ENCODE peak calls at places on chromosomes 13 and 19, in nine cellular contexts. L, E, J, K, Y, R, P, M and O are unnamed samples.

GRCh38 chr19:14542721-14543328 is 13.4 kb downstream of the TECR start:
- DNase-seq in L (no peak), E (peak; percentile 64), J (no peak), K (no peak), Y (no peak), R (peak; percentile 66), P (no peak), M (no peak), O (no peak)

GRCh38 chr13:67184247-67184646 is 45.9 kb downstream of the PCDH9 start:
- DNase-seq in L (no peak), E (no peak), J (no peak), K (no peak), Y (no peak), R (no peak), P (no peak), M (no peak), O (peak; percentile 0)

GRCh38 chr13:28486144-28486543 is 8.8 kb downstream of the FLT1 start:
- DNase-seq in L (no peak), E (no peak), J (no peak), K (no peak), Y (no peak), R (no peak), P (no peak), M (no peak), O (no peak)

GRCh38 chr13:20428666-20429644 is 96.7 kb downstream of the CRYL1 start:
- DNase-seq in L (peak; percentile 61), E (peak; percentile 84), J (no peak), K (no peak), Y (no peak), R (no peak), P (no peak), M (no peak), O (peak; percentile 31)

GRCh38 chr19:53328967-53329366 is 4.6 kb upstream of the ZNF845 start:
- DNase-seq in L (peak; percentile 4), E (no peak), J (peak; percentile 81), K (peak; percentile 45), Y (peak; percentile 88), R (no peak), P (peak; percentile 70), M (peak; percentile 74), O (no peak)

GRCh38 chr13:111388851-111389500 is 68.5 kb downstream of the TEX29 start:
- DNase-seq in L (no peak), E (no peak), J (no peak), K (peak; percentile 36), Y (peak; percentile 62), R (peak; percentile 25), P (no peak), M (no peak), O (no peak)

GRCh38 chr13:114194853-114195252 is 15.8 kb downstream of the CFAP97D2 start:
- DNase-seq in L (no peak), E (no peak), J (no peak), K (peak; percentile 28), Y (no peak), R (no peak), P (no peak), M (no peak), O (no peak)

GRCh38 chr13:36131215-36131930 is at the start of gene DCLK1:
- DNase-seq in L (no peak), E (peak; percentile 26), J (peak; percentile 73), K (peak; percentile 89), Y (peak; percentile 89), R (peak; percentile 42), P (peak; percentile 76), M (peak; percentile 84), O (no peak)

GRCh38 chr13:94657167-94657566 is 55.2 kb downstream of the SOX21 start:
- DNase-seq in L (peak; percentile 57), E (peak; percentile 50), J (no peak), K (no peak), Y (no peak), R (no peak), P (no peak), M (no peak), O (no peak)

GRCh38 chr19:51663650-51664049 is 17.0 kb upstream of the SIGLEC14 start:
- DNase-seq in L (no peak), E (no peak), J (no peak), K (no peak), Y (no peak), R (no peak), P (no peak), M (no peak), O (no peak)

GRCh38 chr13:100848304-100848703 is 173.7 kb upstream of the TMTC4 start:
- DNase-seq in L (no peak), E (no peak), J (no peak), K (peak; percentile 53), Y (no peak), R (no peak), P (no peak), M (no peak), O (no peak)

GRCh38 chr13:36151591-36151990 is 20.4 kb upstream of the DCLK1 start:
- DNase-seq in L (no peak), E (no peak), J (no peak), K (no peak), Y (no peak), R (no peak), P (no peak), M (no peak), O (no peak)

GRCh38 chr19:42166336-42166735 is 34.1 kb upstream of the POU2F2 start:
- DNase-seq in L (no peak), E (no peak), J (no peak), K (no peak), Y (no peak), R (no peak), P (no peak), M (no peak), O (no peak)

GRCh38 chr13:47661076-47661475 is 340.0 kb downstream of the SUCLA2 start:
- DNase-seq in L (peak; percentile 85), E (peak; percentile 44), J (no peak), K (no peak), Y (no peak), R (no peak), P (no peak), M (no peak), O (no peak)

GRCh38 chr13:80074811-80075210 is 266.1 kb downstream of the SPRY2 start:
- DNase-seq in L (no peak), E (no peak), J (no peak), K (no peak), Y (no peak), R (no peak), P (no peak), M (no peak), O (no peak)

GRCh38 chr19:2691951-2692350 is 10.5 kb downstream of the GNG7 start:
- DNase-seq in L (no peak), E (no peak), J (no peak), K (no peak), Y (no peak), R (peak; percentile 84), P (no peak), M (no peak), O (no peak)

DNA sequence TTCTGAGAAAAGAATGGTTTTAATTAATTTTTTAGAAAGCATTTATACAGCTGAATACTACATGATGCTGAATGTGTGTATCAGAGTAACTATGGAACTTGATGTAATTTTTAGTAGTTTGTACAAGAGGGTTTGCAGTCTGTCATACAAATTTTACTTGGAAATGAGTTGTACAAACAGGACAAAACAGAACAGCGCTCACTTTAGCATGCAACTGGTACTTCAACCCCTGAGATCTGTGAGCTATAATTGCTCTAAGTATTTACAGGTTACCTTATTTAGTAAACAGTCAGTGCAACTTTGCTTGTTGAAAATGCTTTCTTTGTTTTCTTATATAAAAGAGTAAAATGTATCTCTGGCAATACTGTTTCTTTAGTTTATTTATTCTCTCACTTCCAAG is 719 bp downstream of the TNFRSF19 start:
- DNase-seq in L (peak; percentile 54), E (no peak), J (no peak), K (no peak), Y (no peak), R (no peak), P (no peak), M (no peak), O (no peak)
- H3K27ac ChIP-seq in L (peak overlapping the region; percentile 40), E (no peak overlapping the region), J (peak overlapping the region; percentile 81), K (peak overlapping the region; percentile 92), Y (no peak overlapping the region), R (no peak overlapping the region), P (no peak overlapping the region), M (no peak overlapping the region), O (no peak overlapping the region)

GRCh38 chr13:98494769-98495168 is 82.1 kb downstream of the STK24 start:
- DNase-seq in L (no peak), E (no peak), J (no peak), K (peak; percentile 47), Y (no peak), R (no peak), P (no peak), M (no peak), O (no peak)
- H3K27ac ChIP-seq in L (no peak overlapping the region), E (no peak overlapping the region), J (no peak overlapping the region), K (no peak overlapping the region), Y (no peak overlapping the region), R (no peak overlapping the region), P (peak overlapping the region; percentile 75), M (peak overlapping the region; percentile 78), O (no peak overlapping the region)

DNA sequence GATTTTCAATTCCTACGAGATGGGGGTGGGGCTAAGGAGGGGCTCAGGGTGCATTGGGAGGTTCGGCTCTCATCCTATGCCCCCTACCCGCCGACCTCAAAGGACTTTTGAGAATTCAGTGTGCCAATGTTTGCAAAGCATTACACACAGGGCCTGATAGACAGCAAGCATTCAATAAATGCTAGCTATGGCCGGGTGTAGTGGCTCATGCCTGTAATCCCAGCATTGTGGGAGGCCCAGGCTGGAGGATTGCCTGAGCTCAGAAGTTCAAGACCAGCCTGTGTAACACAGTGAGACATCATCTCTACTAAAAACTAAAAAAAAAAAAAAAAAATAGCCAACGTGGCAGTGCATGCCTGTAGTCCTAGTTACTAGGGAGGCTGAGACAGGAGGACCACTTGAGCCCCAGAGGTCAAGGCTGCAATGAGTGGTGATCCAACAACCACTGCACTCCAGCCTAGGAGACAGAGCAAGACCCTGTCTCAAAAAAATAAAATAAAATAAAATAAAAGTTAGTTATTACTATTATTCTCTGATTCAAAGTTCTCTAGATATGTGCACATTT is 1.9 kb upstream of the CBLC start:
- DNase-seq in L (no peak), E (no peak), J (no peak), K (no peak), Y (no peak), R (no peak), P (no peak), M (no peak), O (no peak)
- H3K27ac ChIP-seq in L (peak overlapping the region; percentile 36), E (peak overlapping the region; percentile 93), J (no peak overlapping the region), K (no peak overlapping the region), Y (no peak overlapping the region), R (no peak overlapping the region), P (no peak overlapping the region), M (no peak overlapping the region), O (peak overlapping the region; percentile 99)

DNA sequence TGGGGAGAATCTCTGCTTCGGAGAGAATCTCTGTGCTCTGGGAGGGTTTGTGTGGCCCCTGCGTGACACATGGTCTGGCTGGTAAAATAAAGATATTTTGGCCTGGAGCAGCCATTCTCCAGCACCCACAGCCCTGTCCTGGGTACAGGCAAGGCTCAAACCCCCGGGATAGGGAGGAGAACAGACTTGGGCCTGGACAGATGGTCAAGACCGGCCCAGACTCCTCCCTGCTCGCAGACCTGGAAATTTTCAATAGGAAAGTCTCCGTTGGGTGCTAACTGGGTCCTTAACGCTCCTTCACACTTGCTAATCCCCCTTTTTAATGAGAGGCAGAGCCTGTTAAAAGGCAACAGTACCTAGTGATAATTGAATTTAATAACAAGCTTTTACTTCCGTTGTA is 2.5 kb downstream of the PALM start:
- DNase-seq in L (no peak), E (no peak), J (no peak), K (peak; percentile 68), Y (no peak), R (no peak), P (no peak), M (no peak), O (no peak)
- H3K27ac ChIP-seq in L (no peak overlapping the region), E (no peak overlapping the region), J (peak overlapping the region; percentile 89), K (peak overlapping the region; percentile 66), Y (no peak overlapping the region), R (peak overlapping the region; percentile 80), P (peak overlapping the region; percentile 88), M (peak overlapping the region; percentile 81), O (no peak overlapping the region)

GRCh38 chr19:7203317-7203716 is 90.9 kb downstream of the INSR start:
- DNase-seq in L (no peak), E (no peak), J (no peak), K (no peak), Y (no peak), R (no peak), P (no peak), M (no peak), O (no peak)
- H3K27ac ChIP-seq in L (no peak overlapping the region), E (no peak overlapping the region), J (no peak overlapping the region), K (no peak overlapping the region), Y (no peak overlapping the region), R (no peak overlapping the region), P (no peak overlapping the region), M (no peak overlapping the region), O (no peak overlapping the region)